ENCODE peak calls at places on chromosomes 16 and 17, in eight cellular contexts. U, C, I, Y, H, K, P and L are unnamed samples.
A peak's percentile ranks its signal among the peaks of the same experiment; 100 is the strongest.

GRCh38 chr16:21257284-21257683 is 20.8 kb downstream of the CRYM start:
- DNase-seq in U (no peak), C (no peak), I (no peak), Y (no peak), H (no peak), K (no peak), P (no peak), L (no peak)

GRCh38 chr17:17044846-17045561 is 2.7 kb downstream of the MPRIP start:
- DNase-seq in U (peak; percentile 54), C (peak; percentile 49), I (peak; percentile 79), Y (peak; percentile 72), H (no peak), K (peak; percentile 37), P (peak; percentile 26), L (no peak)

GRCh38 chr16:8848939-8849391 is 19.8 kb downstream of the CARHSP1 start:
- DNase-seq in U (peak; percentile 30), C (peak; percentile 74), I (peak; percentile 63), Y (peak; percentile 57), H (no peak), K (no peak), P (no peak), L (no peak)

GRCh38 chr17:37134050-37134449 is 185.3 kb downstream of the AATF start:
- DNase-seq in U (no peak), C (no peak), I (no peak), Y (no peak), H (peak; percentile 43), K (no peak), P (no peak), L (no peak)

GRCh38 chr17:15260376-15261062 is 4.6 kb downstream of the PMP22 start:
- DNase-seq in U (peak; percentile 45), C (peak; percentile 91), I (peak; percentile 94), Y (peak; percentile 94), H (peak; percentile 91), K (peak; percentile 88), P (peak; percentile 68), L (no peak)

GRCh38 chr16:49588729-49589384 is 215.3 kb downstream of the C16orf78 start:
- DNase-seq in U (no peak), C (no peak), I (no peak), Y (peak; percentile 27), H (no peak), K (no peak), P (no peak), L (no peak)

GRCh38 chr17:17186051-17186450 is 20.1 kb downstream of the PLD6 start:
- DNase-seq in U (no peak), C (peak; percentile 57), I (peak; percentile 73), Y (no peak), H (no peak), K (no peak), P (no peak), L (no peak)

GRCh38 chr17:78589885-78590284 is 12.7 kb upstream of the DNAH17 start:
- DNase-seq in U (no peak), C (no peak), I (peak; percentile 43), Y (no peak), H (no peak), K (no peak), P (no peak), L (no peak)

GRCh38 chr17:48258317-48258716 is 150.8 kb downstream of the SNX11 start:
- DNase-seq in U (no peak), C (no peak), I (no peak), Y (no peak), H (no peak), K (no peak), P (no peak), L (no peak)

GRCh38 chr17:48259710-48260291 is 152.2 kb downstream of the SNX11 start:
- DNase-seq in U (no peak), C (no peak), I (peak; percentile 87), Y (no peak), H (peak; percentile 38), K (no peak), P (no peak), L (no peak)

GRCh38 chr17:48262982-48263586 is 155.5 kb downstream of the SNX11 start:
- DNase-seq in U (no peak), C (no peak), I (peak; percentile 52), Y (no peak), H (no peak), K (no peak), P (no peak), L (no peak)

GRCh38 chr17:48261297-48261880 is 153.8 kb downstream of the SNX11 start:
- DNase-seq in U (no peak), C (no peak), I (peak; percentile 72), Y (no peak), H (peak; percentile 72), K (no peak), P (no peak), L (no peak)
- TF ChIP-seq CTCF in U (peak; percentile 36), C (no peak), I (peak; percentile 86), Y (no peak), H (peak; percentile 72), K (no peak), P (peak; percentile 53), L (peak; percentile 26)

GRCh38 chr16:67161595-67162058 is 1.9 kb downstream of the FBXL8 start:
- DNase-seq in U (no peak), C (peak; percentile 69), I (peak; percentile 41), Y (no peak), H (no peak), K (no peak), P (no peak), L (no peak)

GRCh38 chr16:67164599-67165061 is at the start of gene HSF4:
- DNase-seq in U (no peak), C (peak; percentile 64), I (no peak), Y (peak; percentile 85), H (peak; percentile 56), K (no peak), P (no peak), L (no peak)

GRCh38 chr16:67163903-67164558 is 514 bp upstream of the HSF4 start:
- DNase-seq in U (no peak), C (no peak), I (no peak), Y (no peak), H (peak; percentile 48), K (no peak), P (no peak), L (no peak)

GRCh38 chr16:67162439-67163163 is 1.9 kb upstream of the HSF4 start:
- DNase-seq in U (no peak), C (no peak), I (no peak), Y (no peak), H (no peak), K (no peak), P (no peak), L (no peak)

DNA sequence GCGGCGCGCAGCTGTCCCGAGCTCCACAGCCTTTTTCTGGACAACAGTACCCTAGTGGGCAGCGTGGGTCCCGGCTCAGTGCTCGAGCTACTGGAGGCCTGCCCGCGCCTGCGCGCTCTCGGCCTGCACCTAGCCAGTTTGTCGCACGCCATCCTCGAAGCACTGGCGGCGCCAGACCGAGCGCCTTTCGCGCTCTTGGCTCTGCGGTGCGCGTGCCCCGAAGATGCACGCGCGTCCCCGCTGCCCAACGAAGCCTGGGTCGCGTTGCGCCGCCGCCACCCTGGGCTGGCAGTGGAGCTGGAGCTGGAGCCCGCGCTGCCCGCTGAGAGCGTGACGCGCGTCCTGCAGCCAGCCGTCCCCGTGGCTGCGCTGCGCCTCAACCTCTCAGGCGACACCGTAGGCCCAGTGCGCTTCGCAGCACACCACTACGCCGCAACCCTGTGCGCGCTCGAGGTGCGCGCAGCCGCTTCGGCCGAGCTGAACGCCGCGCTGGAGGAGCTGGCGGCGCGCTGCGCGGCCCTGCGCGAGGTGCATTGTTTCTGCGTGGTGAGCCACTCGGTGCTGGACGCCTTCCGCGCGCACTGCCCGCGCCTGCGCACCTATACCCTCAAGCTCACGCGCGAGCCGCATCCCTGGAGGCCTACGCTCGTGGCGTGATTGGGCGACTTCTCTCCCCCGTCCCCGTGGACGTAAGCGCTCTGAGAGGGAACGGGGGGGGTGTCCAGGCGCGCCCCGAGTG is 1.2 kb upstream of the HSF4 start:
- DNase-seq in U (no peak), C (no peak), I (no peak), Y (peak; percentile 86), H (peak; percentile 82), K (no peak), P (no peak), L (no peak)
- H3K4me3 ChIP-seq in U (no peak overlapping the region), C (no peak overlapping the region), I (no peak overlapping the region), Y (peak overlapping the region; percentile 47), H (peak overlapping the region; percentile 47), K (peak overlapping the region; percentile 42), P (peak overlapping the region; percentile 43), L (peak overlapping the region; percentile 42)

GRCh38 chr16:85546585-85547447 is 66.3 kb upstream of the GSE1 start:
- DNase-seq in U (no peak), C (no peak), I (no peak), Y (no peak), H (no peak), K (no peak), P (no peak), L (no peak)
- TF ChIP-seq CTCF in U (no peak), C (no peak), I (no peak), Y (no peak), H (peak; percentile 9), K (no peak), P (peak; percentile 25), L (peak; percentile 20)

GRCh38 chr17:35241520-35241919 is 1.4 kb upstream of the SLFN5 start:
- DNase-seq in U (no peak), C (no peak), I (no peak), Y (no peak), H (no peak), K (no peak), P (no peak), L (no peak)
- H3K4me3 ChIP-seq in U (peak overlapping the region; percentile 91), C (peak overlapping the region; percentile 78), I (peak overlapping the region; percentile 88), Y (peak overlapping the region; percentile 74), H (peak overlapping the region; percentile 62), K (peak overlapping the region; percentile 67), P (peak overlapping the region; percentile 70), L (peak overlapping the region; percentile 90)

DNA sequence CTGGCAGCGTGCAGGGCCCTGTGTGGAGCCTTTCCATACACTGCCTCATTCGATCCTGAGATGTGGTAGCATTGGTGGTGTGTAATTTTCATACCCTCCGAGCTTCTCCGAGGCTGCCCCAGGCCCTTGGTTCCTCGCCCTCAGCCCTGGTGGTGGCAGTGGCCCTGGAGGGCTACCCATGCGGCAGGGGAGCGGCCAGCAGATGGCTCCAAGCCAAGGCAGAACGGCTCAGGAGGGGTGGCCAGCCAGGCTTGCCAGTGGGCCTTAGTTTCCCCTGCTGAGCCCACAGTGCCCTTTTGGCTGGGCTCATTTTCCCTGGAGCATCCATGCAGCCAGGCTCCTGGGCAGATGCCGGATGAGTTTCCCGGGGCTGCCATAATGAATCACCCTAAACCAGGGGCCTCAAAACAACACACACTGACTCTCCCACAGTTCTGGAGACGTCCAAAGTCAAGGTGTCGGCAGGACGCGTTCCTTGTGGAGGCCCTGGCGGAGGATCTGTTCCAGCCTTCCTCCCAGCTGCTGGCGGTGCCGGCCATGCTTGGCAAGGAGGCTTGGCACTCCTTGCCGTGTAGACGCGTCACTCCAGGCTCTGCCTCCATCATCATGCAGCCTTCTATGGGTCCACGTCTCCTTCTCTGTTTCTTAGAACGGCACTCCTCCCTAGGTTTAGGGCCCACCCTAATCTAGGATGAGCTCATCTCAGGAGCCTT is 158.8 kb upstream of the GSE1 start:
- DNase-seq in U (no peak), C (no peak), I (no peak), Y (no peak), H (no peak), K (no peak), P (no peak), L (no peak)
- TF ChIP-seq CTCF in U (no peak), C (no peak), I (no peak), Y (no peak), H (peak; percentile 7), K (no peak), P (no peak), L (no peak)

DNA sequence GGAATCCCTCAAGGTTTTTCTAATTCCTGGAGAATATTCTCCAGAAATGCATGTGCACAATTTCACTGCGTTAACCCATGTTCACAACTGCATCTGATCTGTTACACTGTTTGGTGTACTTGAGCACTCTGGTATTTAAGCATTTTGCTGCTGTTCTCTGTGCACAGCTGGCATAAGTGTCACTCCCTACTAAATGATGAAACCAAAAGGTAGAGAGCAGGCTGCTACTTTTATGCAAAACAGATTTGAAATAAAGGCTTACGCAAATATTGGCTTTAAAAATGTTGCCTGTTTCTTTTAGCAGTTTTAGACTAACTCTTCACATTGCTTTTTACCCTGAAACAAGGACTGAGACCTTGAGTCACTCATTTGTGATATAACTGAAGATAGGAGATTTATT is 41.7 kb downstream of the ESRP2 start:
- DNase-seq in U (no peak), C (no peak), I (no peak), Y (no peak), H (no peak), K (no peak), P (no peak), L (no peak)
- H3K4me3 ChIP-seq in U (no peak overlapping the region), C (no peak overlapping the region), I (no peak overlapping the region), Y (no peak overlapping the region), H (no peak overlapping the region), K (no peak overlapping the region), P (no peak overlapping the region), L (no peak overlapping the region)